ENCODE peak calls at places on chromosomes 6 and 20, in five cellular contexts. O, I, B, E and W are unnamed samples.
A peak's percentile ranks its signal among the peaks of the same experiment; 100 is the strongest.

GRCh38 chr6:3796396-3796795 is 44.9 kb upstream of the PXDC1 start:
- DNase-seq in O (no peak), I (peak; percentile 43), B (no peak), E (no peak), W (no peak)

GRCh38 chr20:32189691-32190607 is 17.6 kb downstream of the PLAGL2 start:
- DNase-seq in O (peak; percentile 37), I (peak; percentile 54), B (no peak), E (peak; percentile 36), W (peak; percentile 39)

GRCh38 chr20:61311656-61312387 is 59.8 kb downstream of the CDH4 start:
- DNase-seq in O (no peak), I (no peak), B (no peak), E (no peak), W (no peak)

GRCh38 chr20:52924411-52925271 is 47.5 kb upstream of the TSHZ2 start:
- DNase-seq in O (no peak), I (no peak), B (no peak), E (no peak), W (no peak)

GRCh38 chr6:130933712-130934200 is 106.5 kb downstream of the SMLR1 start:
- DNase-seq in O (no peak), I (no peak), B (no peak), E (peak; percentile 30), W (no peak)

GRCh38 chr6:96990462-96990861 is 65.9 kb downstream of the KLHL32 start:
- DNase-seq in O (no peak), I (no peak), B (no peak), E (no peak), W (no peak)

GRCh38 chr6:156988276-156989158 is 211.3 kb downstream of the ARID1B start:
- DNase-seq in O (peak; percentile 47), I (peak; percentile 72), B (no peak), E (peak; percentile 26), W (peak; percentile 44)

GRCh38 chr6:74534485-74535211 is 671.2 kb downstream of the COL12A1 start:
- DNase-seq in O (no peak), I (no peak), B (peak; percentile 23), E (peak; percentile 57), W (peak; percentile 46)

GRCh38 chr20:37308098-37309050 is 18.9 kb downstream of the MANBAL start:
- DNase-seq in O (no peak), I (peak; percentile 51), B (no peak), E (no peak), W (peak; percentile 92)

GRCh38 chr20:47392015-47392720 is 35.7 kb upstream of the ZMYND8 start:
- DNase-seq in O (no peak), I (no peak), B (peak; percentile 82), E (peak; percentile 89), W (peak; percentile 29)

GRCh38 chr6:131574133-131574532 is 1.1 kb downstream of the ARG1 start:
- DNase-seq in O (no peak), I (no peak), B (no peak), E (no peak), W (no peak)

GRCh38 chr6:108294297-108294786 is 512 bp upstream of the AFG1L start:
- DNase-seq in O (no peak), I (no peak), B (no peak), E (no peak), W (no peak)

GRCh38 chr6:71228461-71229041 is 60.1 kb upstream of the OGFRL1 start:
- DNase-seq in O (no peak), I (no peak), B (peak; percentile 18), E (no peak), W (no peak)

GRCh38 chr6:135008072-135008940 is 46.3 kb downstream of the HBS1L start:
- DNase-seq in O (no peak), I (peak; percentile 55), B (no peak), E (no peak), W (peak; percentile 93)

GRCh38 chr6:135012764-135013163 is 41.9 kb downstream of the HBS1L start:
- DNase-seq in O (no peak), I (no peak), B (peak; percentile 34), E (peak; percentile 16), W (no peak)

GRCh38 chr6:135006386-135006914 is 48.2 kb downstream of the HBS1L start:
- DNase-seq in O (no peak), I (no peak), B (no peak), E (no peak), W (no peak)

GRCh38 chr6:135012349-135012748 is 42.3 kb downstream of the HBS1L start:
- DNase-seq in O (no peak), I (no peak), B (no peak), E (no peak), W (no peak)

GRCh38 chr6:135008941-135009290 is 45.7 kb downstream of the HBS1L start:
- DNase-seq in O (no peak), I (no peak), B (no peak), E (no peak), W (no peak)
- H3K4me3 ChIP-seq in O (no peak overlapping the region), I (no peak overlapping the region), B (no peak overlapping the region), E (no peak overlapping the region), W (no peak overlapping the region)

GRCh38 chr6:38443750-38444149 is 196.0 kb downstream of the BTBD9 start:
- DNase-seq in O (no peak), I (no peak), B (no peak), E (no peak), W (no peak)
- H3K4me3 ChIP-seq in O (no peak overlapping the region), I (no peak overlapping the region), B (no peak overlapping the region), E (no peak overlapping the region), W (no peak overlapping the region)

DNA sequence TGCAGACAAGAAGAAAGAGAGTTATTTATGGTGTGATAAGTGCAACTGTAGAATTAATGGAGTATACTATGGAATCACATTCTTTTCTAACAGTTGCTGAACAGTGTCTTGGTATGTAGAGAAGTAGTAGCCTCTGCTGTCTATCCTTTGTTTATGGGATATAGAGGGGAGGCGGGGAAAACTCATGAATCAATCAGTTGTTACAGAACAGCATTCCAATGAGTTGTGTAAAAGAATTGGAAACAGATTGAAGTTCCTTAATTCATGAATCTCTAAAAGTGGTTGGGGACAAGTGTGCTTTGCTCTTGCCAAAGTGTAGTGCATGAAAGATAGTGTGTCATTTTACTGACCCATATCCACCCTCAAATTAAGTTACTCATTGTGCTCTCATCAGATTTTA is 77.7 kb downstream of the FLRT3 start:
- DNase-seq in O (no peak), I (no peak), B (no peak), E (no peak), W (no peak)
- H3K4me3 ChIP-seq in O (no peak overlapping the region), I (no peak overlapping the region), B (no peak overlapping the region), E (no peak overlapping the region), W (no peak overlapping the region)

GRCh38 chr6:53067799-53068442 is 2.7 kb downstream of the FBXO9 start:
- DNase-seq in O (no peak), I (no peak), B (no peak), E (no peak), W (peak; percentile 34)

GRCh38 chr6:53066874-53067273 is 1.7 kb downstream of the FBXO9 start:
- DNase-seq in O (no peak), I (no peak), B (no peak), E (no peak), W (no peak)

GRCh38 chr6:53066059-53066406 is 829 bp downstream of the FBXO9 start:
- DNase-seq in O (peak; percentile 52), I (peak; percentile 62), B (no peak), E (peak; percentile 26), W (peak; percentile 40)

GRCh38 chr6:53065266-53066058 is at the start of gene FBXO9:
- DNase-seq in O (peak; percentile 70), I (peak; percentile 82), B (no peak), E (no peak), W (peak; percentile 60)

GRCh38 chr6:53067307-53067706 is 2.1 kb downstream of the FBXO9 start:
- DNase-seq in O (no peak), I (no peak), B (no peak), E (no peak), W (no peak)
- H3K4me3 ChIP-seq in O (no peak overlapping the region), I (no peak overlapping the region), B (no peak overlapping the region), E (no peak overlapping the region), W (no peak overlapping the region)

GRCh38 chr6:93086351-93086750 is 333.0 kb downstream of the EPHA7 start:
- DNase-seq in O (no peak), I (no peak), B (no peak), E (no peak), W (no peak)
- H3K4me3 ChIP-seq in O (no peak overlapping the region), I (no peak overlapping the region), B (no peak overlapping the region), E (no peak overlapping the region), W (no peak overlapping the region)